ENCODE peak calls at places on chromosome 10, in five cellular contexts. One of them, this sample, is unnamed.

GRCh38 chr10:36676321-36677169 is 448.9 kb upstream of the ANKRD30A start:
- DNase-seq in HCT116: no peak
- DNase-seq in IMR-90: peak; percentile 73
- DNase-seq in cardiac muscle cell: peak; percentile 42
- DNase-seq in OCI-LY7: no peak
- DNase-seq in this sample: no peak

GRCh38 chr10:132036153-132036886 is 29.4 kb upstream of the JAKMIP3 start:
- DNase-seq in HCT116: no peak
- DNase-seq in IMR-90: no peak
- DNase-seq in cardiac muscle cell: peak; percentile 45
- DNase-seq in OCI-LY7: no peak
- DNase-seq in this sample: no peak

GRCh38 chr10:79608505-79609375 is 2.0 kb upstream of the SFTPA1 start:
- DNase-seq in HCT116: peak; percentile 24
- DNase-seq in IMR-90: peak; percentile 14
- DNase-seq in cardiac muscle cell: peak; percentile 38
- DNase-seq in OCI-LY7: peak; percentile 79
- DNase-seq in this sample: peak; percentile 37

GRCh38 chr10:124680675-124681074 is 63.5 kb downstream of the FAM53B start:
- DNase-seq in HCT116: no peak
- DNase-seq in IMR-90: peak; percentile 32
- DNase-seq in cardiac muscle cell: peak; percentile 32
- DNase-seq in OCI-LY7: no peak
- DNase-seq in this sample: no peak

GRCh38 chr10:123870260-123870659 is 21.3 kb downstream of the CPXM2 start:
- DNase-seq in HCT116: no peak
- DNase-seq in IMR-90: no peak
- DNase-seq in cardiac muscle cell: no peak
- DNase-seq in OCI-LY7: no peak
- DNase-seq in this sample: no peak

GRCh38 chr10:62268027-62268398 is 631 bp downstream of the RTKN2 start:
- DNase-seq in HCT116: no peak
- DNase-seq in IMR-90: no peak
- DNase-seq in cardiac muscle cell: no peak
- DNase-seq in OCI-LY7: peak; percentile 40
- DNase-seq in this sample: no peak

GRCh38 chr10:122636953-122637352 is 62.7 kb downstream of the C10orf120 start:
- DNase-seq in HCT116: no peak
- DNase-seq in IMR-90: no peak
- DNase-seq in cardiac muscle cell: no peak
- DNase-seq in OCI-LY7: no peak
- DNase-seq in this sample: no peak

GRCh38 chr10:22476601-22477364 is 131.5 kb downstream of the SPAG6 start:
- DNase-seq in HCT116: no peak
- DNase-seq in IMR-90: no peak
- DNase-seq in cardiac muscle cell: no peak
- DNase-seq in OCI-LY7: no peak
- DNase-seq in this sample: peak; percentile 16

GRCh38 chr10:114256041-114256765 is 17.1 kb downstream of the VWA2 start:
- DNase-seq in HCT116: no peak
- DNase-seq in IMR-90: no peak
- DNase-seq in cardiac muscle cell: no peak
- DNase-seq in OCI-LY7: no peak
- DNase-seq in this sample: no peak

GRCh38 chr10:115814542-115814941 is 458.5 kb downstream of the GFRA1 start:
- DNase-seq in HCT116: no peak
- DNase-seq in IMR-90: no peak
- DNase-seq in cardiac muscle cell: no peak
- DNase-seq in OCI-LY7: no peak
- DNase-seq in this sample: no peak

GRCh38 chr10:93333278-93333978 is 148.7 kb downstream of the MYOF start:
- DNase-seq in HCT116: no peak
- DNase-seq in IMR-90: no peak
- DNase-seq in cardiac muscle cell: no peak
- DNase-seq in OCI-LY7: no peak
- DNase-seq in this sample: no peak

GRCh38 chr10:132650611-132651250 is 113.1 kb downstream of the INPP5A start:
- DNase-seq in HCT116: no peak
- DNase-seq in IMR-90: no peak
- DNase-seq in cardiac muscle cell: no peak
- DNase-seq in OCI-LY7: no peak
- DNase-seq in this sample: no peak

GRCh38 chr10:13809447-13809846 is 222.7 kb downstream of the PRPF18 start:
- DNase-seq in HCT116: no peak
- DNase-seq in IMR-90: no peak
- DNase-seq in cardiac muscle cell: no peak
- DNase-seq in OCI-LY7: no peak
- DNase-seq in this sample: peak; percentile 20

GRCh38 chr10:13453896-13454295 is 74.9 kb downstream of the BEND7 start:
- DNase-seq in HCT116: no peak
- DNase-seq in IMR-90: no peak
- DNase-seq in cardiac muscle cell: no peak
- DNase-seq in OCI-LY7: no peak
- DNase-seq in this sample: no peak

GRCh38 chr10:2604891-2605290 is 462.5 kb upstream of the PFKP start:
- DNase-seq in HCT116: no peak
- DNase-seq in IMR-90: no peak
- DNase-seq in cardiac muscle cell: no peak
- DNase-seq in OCI-LY7: no peak
- DNase-seq in this sample: no peak

GRCh38 chr10:129744896-129745750 is 219.0 kb downstream of the EBF3 start:
- DNase-seq in HCT116: no peak
- DNase-seq in IMR-90: no peak
- DNase-seq in cardiac muscle cell: no peak
- DNase-seq in OCI-LY7: no peak
- DNase-seq in this sample: no peak

GRCh38 chr10:124997246-124997790 is 55.4 kb downstream of the ZRANB1 start:
- DNase-seq in HCT116: no peak
- DNase-seq in IMR-90: no peak
- DNase-seq in cardiac muscle cell: no peak
- DNase-seq in OCI-LY7: no peak
- DNase-seq in this sample: peak; percentile 8

GRCh38 chr10:86536294-86536861 is 14.8 kb upstream of the WAPL start:
- DNase-seq in HCT116: no peak
- DNase-seq in IMR-90: no peak
- DNase-seq in cardiac muscle cell: no peak
- DNase-seq in OCI-LY7: no peak
- DNase-seq in this sample: no peak

GRCh38 chr10:3226960-3227724 is 54.6 kb upstream of the PITRM1 start:
- DNase-seq in HCT116: peak; percentile 60
- DNase-seq in IMR-90: peak; percentile 79
- DNase-seq in cardiac muscle cell: peak; percentile 47
- DNase-seq in OCI-LY7: no peak
- DNase-seq in this sample: no peak

GRCh38 chr10:130737622-130738021 is 573.9 kb downstream of the TCERG1L start:
- DNase-seq in HCT116: no peak
- DNase-seq in IMR-90: no peak
- DNase-seq in cardiac muscle cell: peak; percentile 0
- DNase-seq in OCI-LY7: no peak
- DNase-seq in this sample: peak; percentile 57

GRCh38 chr10:8568401-8568800 is 513.9 kb downstream of the GATA3 start:
- DNase-seq in HCT116: no peak
- DNase-seq in IMR-90: no peak
- DNase-seq in cardiac muscle cell: no peak
- DNase-seq in OCI-LY7: no peak
- DNase-seq in this sample: no peak

DNA sequence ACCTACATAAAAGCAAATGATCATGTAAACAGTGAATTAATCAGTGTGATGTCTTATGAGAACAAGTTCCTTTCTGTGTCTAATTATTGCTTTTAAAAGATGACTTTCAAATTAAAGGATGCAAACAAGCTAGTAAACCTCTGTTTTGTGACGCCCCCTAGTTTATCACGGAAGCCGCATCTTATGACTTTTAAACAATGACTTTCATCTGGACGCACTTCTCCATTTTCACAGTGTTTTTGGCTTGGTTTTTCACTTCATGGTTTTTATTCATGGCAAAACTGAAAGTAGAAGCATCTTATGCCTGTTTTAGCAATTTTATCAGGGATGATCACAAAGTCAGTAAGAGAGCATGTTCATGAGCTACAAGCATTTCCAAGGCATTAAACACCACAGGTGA is 35.0 kb downstream of the ITGA8 start:
- DNase-seq in HCT116: no peak
- DNase-seq in IMR-90: no peak
- DNase-seq in cardiac muscle cell: no peak
- DNase-seq in OCI-LY7: peak; percentile 1
- DNase-seq in this sample: no peak
- TF ChIP-seq CTCF in HCT116: no peak
- TF ChIP-seq CTCF in IMR-90: no peak
- TF ChIP-seq CTCF in cardiac muscle cell: no peak
- TF ChIP-seq CTCF in OCI-LY7: peak; percentile 20
- TF ChIP-seq CTCF in this sample: no peak

DNA sequence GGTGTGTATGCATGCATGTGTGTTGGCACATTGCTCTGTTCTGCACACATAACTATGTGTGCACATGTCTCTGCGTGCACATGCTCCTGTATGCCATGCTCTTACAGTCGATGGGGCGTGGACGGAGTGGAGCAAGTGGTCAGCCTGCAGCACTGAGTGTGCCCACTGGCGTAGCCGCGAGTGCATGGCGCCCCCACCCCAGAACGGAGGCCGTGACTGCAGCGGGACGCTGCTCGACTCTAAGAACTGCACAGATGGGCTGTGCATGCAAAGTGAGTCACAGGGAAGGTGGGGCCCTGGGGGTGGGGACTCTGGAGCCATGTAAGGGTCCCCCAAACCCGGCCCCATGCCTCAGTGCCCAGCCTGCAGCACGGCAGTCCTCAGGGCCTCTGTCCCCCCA is 30.6 kb upstream of the SLC29A3 start:
- DNase-seq in HCT116: no peak
- DNase-seq in IMR-90: no peak
- DNase-seq in cardiac muscle cell: no peak
- DNase-seq in OCI-LY7: no peak
- DNase-seq in this sample: no peak
- TF ChIP-seq CTCF in HCT116: no peak
- TF ChIP-seq CTCF in IMR-90: no peak
- TF ChIP-seq CTCF in cardiac muscle cell: no peak
- TF ChIP-seq CTCF in OCI-LY7: no peak
- TF ChIP-seq CTCF in this sample: no peak

GRCh38 chr10:9853405-9854010 is 1164.2 kb upstream of the CELF2 start:
- DNase-seq in HCT116: no peak
- DNase-seq in IMR-90: no peak
- DNase-seq in cardiac muscle cell: peak; percentile 51
- DNase-seq in OCI-LY7: peak; percentile 14
- DNase-seq in this sample: no peak
- TF ChIP-seq CTCF in HCT116: no peak
- TF ChIP-seq CTCF in IMR-90: no peak
- TF ChIP-seq CTCF in cardiac muscle cell: no peak
- TF ChIP-seq CTCF in OCI-LY7: peak; percentile 60
- TF ChIP-seq CTCF in this sample: no peak

GRCh38 chr10:70685461-70685911 is 13.2 kb downstream of the ADAMTS14 start:
- DNase-seq in HCT116: no peak
- DNase-seq in IMR-90: no peak
- DNase-seq in cardiac muscle cell: no peak
- DNase-seq in OCI-LY7: no peak
- DNase-seq in this sample: no peak
- TF ChIP-seq CTCF in HCT116: peak; percentile 0
- TF ChIP-seq CTCF in IMR-90: no peak
- TF ChIP-seq CTCF in cardiac muscle cell: no peak
- TF ChIP-seq CTCF in OCI-LY7: no peak
- TF ChIP-seq CTCF in this sample: no peak

GRCh38 chr10:69333205-69333604 is 54.9 kb downstream of the HK1 start:
- DNase-seq in HCT116: no peak
- DNase-seq in IMR-90: no peak
- DNase-seq in cardiac muscle cell: peak; percentile 60
- DNase-seq in OCI-LY7: no peak
- DNase-seq in this sample: peak; percentile 34
- TF ChIP-seq CTCF in HCT116: no peak
- TF ChIP-seq CTCF in IMR-90: peak; percentile 23
- TF ChIP-seq CTCF in cardiac muscle cell: peak; percentile 39
- TF ChIP-seq CTCF in OCI-LY7: no peak
- TF ChIP-seq CTCF in this sample: peak; percentile 54

GRCh38 chr10:19652750-19653149 is 163.5 kb upstream of the PLXDC2 start:
- DNase-seq in HCT116: no peak
- DNase-seq in IMR-90: no peak
- DNase-seq in cardiac muscle cell: peak; percentile 46
- DNase-seq in OCI-LY7: no peak
- DNase-seq in this sample: no peak
- TF ChIP-seq CTCF in HCT116: no peak
- TF ChIP-seq CTCF in IMR-90: no peak
- TF ChIP-seq CTCF in cardiac muscle cell: no peak
- TF ChIP-seq CTCF in OCI-LY7: no peak
- TF ChIP-seq CTCF in this sample: no peak

DNA sequence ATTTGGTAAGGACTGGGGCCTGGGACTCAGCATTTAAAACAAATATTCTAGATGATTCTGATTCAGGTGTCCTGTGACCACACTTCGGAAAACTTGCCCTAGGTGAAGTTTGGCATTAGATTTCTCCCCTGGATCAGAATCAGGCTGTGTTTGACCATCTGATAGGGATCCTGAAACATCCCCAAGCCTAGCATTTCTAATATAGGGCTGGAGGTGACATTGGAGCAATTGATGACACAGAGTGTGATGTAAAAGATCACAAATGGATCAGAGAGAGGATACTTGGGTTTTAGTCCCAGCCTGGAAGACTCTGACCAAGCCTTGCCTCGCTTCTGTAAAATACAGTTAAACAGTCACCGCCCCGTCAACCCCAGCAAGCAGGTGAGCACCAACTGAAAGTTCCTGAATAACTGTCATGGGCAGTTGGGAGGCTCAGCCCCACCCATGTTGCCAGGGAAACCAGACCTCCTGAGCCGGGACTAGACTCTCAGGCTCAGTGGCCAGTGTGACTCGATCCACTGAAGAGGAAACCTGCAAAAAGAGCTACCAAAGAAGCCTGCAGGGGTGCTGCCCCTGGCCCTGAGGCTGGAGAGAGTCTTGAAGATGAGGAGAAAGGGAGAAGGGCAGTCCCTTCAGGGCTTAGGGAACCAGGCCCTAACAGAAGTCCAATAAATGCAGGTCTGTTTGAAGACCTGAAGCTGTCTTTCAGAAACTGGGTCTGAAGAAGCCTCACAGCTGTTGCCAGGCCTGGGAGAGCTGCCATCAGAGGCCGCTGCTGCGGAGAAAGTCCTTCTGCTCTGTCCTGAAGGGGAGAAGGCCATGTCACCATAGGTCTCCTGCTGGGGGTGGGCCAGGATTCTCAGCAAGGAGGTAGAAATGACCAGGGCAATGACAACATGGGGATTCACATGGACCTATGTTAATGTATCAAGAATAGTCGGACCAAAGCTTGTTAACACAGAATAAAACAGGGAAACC is 126.1 kb upstream of the KCNMA1 start:
- DNase-seq in HCT116: no peak
- DNase-seq in IMR-90: no peak
- DNase-seq in cardiac muscle cell: no peak
- DNase-seq in OCI-LY7: no peak
- DNase-seq in this sample: no peak
- TF ChIP-seq CTCF in HCT116: no peak
- TF ChIP-seq CTCF in IMR-90: no peak
- TF ChIP-seq CTCF in cardiac muscle cell: peak; percentile 7
- TF ChIP-seq CTCF in OCI-LY7: no peak
- TF ChIP-seq CTCF in this sample: no peak